ENCODE peak calls at places on chromosomes 7 and 10, in five cellular contexts. One of them, this sample, is unnamed.

GRCh38 chr7:134905375-134905774 is 80.9 kb upstream of the AGBL3 start:
- DNase-seq in GM12865: no peak
- DNase-seq in left colon: peak; percentile 23
- DNase-seq in HEK293T: no peak
- DNase-seq in stimulated activated CD4-positive, alpha-beta T cell treated with anti-CD3 and anti-CD28 coated beads, TNF-alpha, amount 100 ng/mL, for 24 hours: no peak
- DNase-seq in this sample: no peak

GRCh38 chr10:95988702-95989101 is 54.7 kb upstream of the CCNJ start:
- DNase-seq in GM12865: peak; percentile 9
- DNase-seq in left colon: no peak
- DNase-seq in HEK293T: no peak
- DNase-seq in stimulated activated CD4-positive, alpha-beta T cell treated with anti-CD3 and anti-CD28 coated beads, TNF-alpha, amount 100 ng/mL, for 24 hours: no peak
- DNase-seq in this sample: no peak

GRCh38 chr10:60646966-60647796 is 131.1 kb upstream of the CDK1 start:
- DNase-seq in GM12865: peak; percentile 64
- DNase-seq in left colon: no peak
- DNase-seq in HEK293T: peak; percentile 35
- DNase-seq in stimulated activated CD4-positive, alpha-beta T cell treated with anti-CD3 and anti-CD28 coated beads, TNF-alpha, amount 100 ng/mL, for 24 hours: peak; percentile 8
- DNase-seq in this sample: no peak

GRCh38 chr7:92833766-92834605 is 2.4 kb downstream of the CDK6 start:
- DNase-seq in GM12865: peak; percentile 86
- DNase-seq in left colon: peak; percentile 90
- DNase-seq in HEK293T: peak; percentile 53
- DNase-seq in stimulated activated CD4-positive, alpha-beta T cell treated with anti-CD3 and anti-CD28 coated beads, TNF-alpha, amount 100 ng/mL, for 24 hours: peak; percentile 78
- DNase-seq in this sample: peak; percentile 89

GRCh38 chr10:75497997-75498797 is 66.8 kb downstream of the LRMDA start:
- DNase-seq in GM12865: no peak
- DNase-seq in left colon: no peak
- DNase-seq in HEK293T: no peak
- DNase-seq in stimulated activated CD4-positive, alpha-beta T cell treated with anti-CD3 and anti-CD28 coated beads, TNF-alpha, amount 100 ng/mL, for 24 hours: no peak
- DNase-seq in this sample: no peak

GRCh38 chr10:16360425-16360824 is 76.4 kb upstream of the PTER start:
- DNase-seq in GM12865: no peak
- DNase-seq in left colon: no peak
- DNase-seq in HEK293T: no peak
- DNase-seq in stimulated activated CD4-positive, alpha-beta T cell treated with anti-CD3 and anti-CD28 coated beads, TNF-alpha, amount 100 ng/mL, for 24 hours: no peak
- DNase-seq in this sample: no peak

GRCh38 chr10:48211777-48212176 is 62.7 kb downstream of the FRMPD2 start:
- DNase-seq in GM12865: no peak
- DNase-seq in left colon: no peak
- DNase-seq in HEK293T: no peak
- DNase-seq in stimulated activated CD4-positive, alpha-beta T cell treated with anti-CD3 and anti-CD28 coated beads, TNF-alpha, amount 100 ng/mL, for 24 hours: no peak
- DNase-seq in this sample: no peak

GRCh38 chr10:28738200-28738599 is 60.9 kb downstream of the BAMBI start:
- DNase-seq in GM12865: peak; percentile 13
- DNase-seq in left colon: peak; percentile 8
- DNase-seq in HEK293T: peak; percentile 32
- DNase-seq in stimulated activated CD4-positive, alpha-beta T cell treated with anti-CD3 and anti-CD28 coated beads, TNF-alpha, amount 100 ng/mL, for 24 hours: no peak
- DNase-seq in this sample: no peak

GRCh38 chr7:79553811-79554555 is 100.5 kb upstream of the MAGI2 start:
- DNase-seq in GM12865: no peak
- DNase-seq in left colon: no peak
- DNase-seq in HEK293T: no peak
- DNase-seq in stimulated activated CD4-positive, alpha-beta T cell treated with anti-CD3 and anti-CD28 coated beads, TNF-alpha, amount 100 ng/mL, for 24 hours: no peak
- DNase-seq in this sample: no peak

GRCh38 chr7:22082553-22082885 is 136.8 kb upstream of the CDCA7L start:
- DNase-seq in GM12865: no peak
- DNase-seq in left colon: no peak
- DNase-seq in HEK293T: no peak
- DNase-seq in stimulated activated CD4-positive, alpha-beta T cell treated with anti-CD3 and anti-CD28 coated beads, TNF-alpha, amount 100 ng/mL, for 24 hours: no peak
- DNase-seq in this sample: no peak

GRCh38 chr10:5904227-5904626 is 14.2 kb downstream of the FBH1 start:
- DNase-seq in GM12865: peak; percentile 91
- DNase-seq in left colon: no peak
- DNase-seq in HEK293T: no peak
- DNase-seq in stimulated activated CD4-positive, alpha-beta T cell treated with anti-CD3 and anti-CD28 coated beads, TNF-alpha, amount 100 ng/mL, for 24 hours: no peak
- DNase-seq in this sample: no peak

GRCh38 chr10:42878821-42879195 is 96.2 kb downstream of the BMS1 start:
- DNase-seq in GM12865: no peak
- DNase-seq in left colon: no peak
- DNase-seq in HEK293T: no peak
- DNase-seq in stimulated activated CD4-positive, alpha-beta T cell treated with anti-CD3 and anti-CD28 coated beads, TNF-alpha, amount 100 ng/mL, for 24 hours: no peak
- DNase-seq in this sample: no peak

GRCh38 chr10:378930-379704 is 243.9 kb downstream of the ZMYND11 start:
- DNase-seq in GM12865: no peak
- DNase-seq in left colon: no peak
- DNase-seq in HEK293T: no peak
- DNase-seq in stimulated activated CD4-positive, alpha-beta T cell treated with anti-CD3 and anti-CD28 coated beads, TNF-alpha, amount 100 ng/mL, for 24 hours: no peak
- DNase-seq in this sample: no peak

GRCh38 chr10:7388602-7389001 is 22.2 kb downstream of the SFMBT2 start:
- DNase-seq in GM12865: peak; percentile 25
- DNase-seq in left colon: no peak
- DNase-seq in HEK293T: no peak
- DNase-seq in stimulated activated CD4-positive, alpha-beta T cell treated with anti-CD3 and anti-CD28 coated beads, TNF-alpha, amount 100 ng/mL, for 24 hours: no peak
- DNase-seq in this sample: no peak

GRCh38 chr10:62244785-62245595 is 23.7 kb downstream of the RTKN2 start:
- DNase-seq in GM12865: peak; percentile 81
- DNase-seq in left colon: peak; percentile 11
- DNase-seq in HEK293T: peak; percentile 40
- DNase-seq in stimulated activated CD4-positive, alpha-beta T cell treated with anti-CD3 and anti-CD28 coated beads, TNF-alpha, amount 100 ng/mL, for 24 hours: no peak
- DNase-seq in this sample: peak; percentile 31

GRCh38 chr10:48550977-48551376 is 53.9 kb downstream of the ARHGAP22 start:
- DNase-seq in GM12865: no peak
- DNase-seq in left colon: no peak
- DNase-seq in HEK293T: no peak
- DNase-seq in stimulated activated CD4-positive, alpha-beta T cell treated with anti-CD3 and anti-CD28 coated beads, TNF-alpha, amount 100 ng/mL, for 24 hours: no peak
- DNase-seq in this sample: no peak

GRCh38 chr10:28684986-28685580 is 7.8 kb downstream of the BAMBI start:
- DNase-seq in GM12865: no peak
- DNase-seq in left colon: no peak
- DNase-seq in HEK293T: no peak
- DNase-seq in stimulated activated CD4-positive, alpha-beta T cell treated with anti-CD3 and anti-CD28 coated beads, TNF-alpha, amount 100 ng/mL, for 24 hours: no peak
- DNase-seq in this sample: no peak

GRCh38 chr10:49334993-49335972 is 36.3 kb downstream of the C10orf71 start:
- DNase-seq in GM12865: peak; percentile 12
- DNase-seq in left colon: no peak
- DNase-seq in HEK293T: no peak
- DNase-seq in stimulated activated CD4-positive, alpha-beta T cell treated with anti-CD3 and anti-CD28 coated beads, TNF-alpha, amount 100 ng/mL, for 24 hours: no peak
- DNase-seq in this sample: no peak

GRCh38 chr10:66627156-66627555 is 298.7 kb upstream of the LRRTM3 start:
- DNase-seq in GM12865: peak; percentile 36
- DNase-seq in left colon: no peak
- DNase-seq in HEK293T: peak; percentile 44
- DNase-seq in stimulated activated CD4-positive, alpha-beta T cell treated with anti-CD3 and anti-CD28 coated beads, TNF-alpha, amount 100 ng/mL, for 24 hours: no peak
- DNase-seq in this sample: peak; percentile 17

GRCh38 chr7:132214452-132214851 is 361.8 kb downstream of the PLXNA4 start:
- DNase-seq in GM12865: no peak
- DNase-seq in left colon: no peak
- DNase-seq in HEK293T: no peak
- DNase-seq in stimulated activated CD4-positive, alpha-beta T cell treated with anti-CD3 and anti-CD28 coated beads, TNF-alpha, amount 100 ng/mL, for 24 hours: no peak
- DNase-seq in this sample: no peak

GRCh38 chr7:152424348-152425108 is 11.3 kb downstream of the KMT2C start:
- DNase-seq in GM12865: no peak
- DNase-seq in left colon: no peak
- DNase-seq in HEK293T: no peak
- DNase-seq in stimulated activated CD4-positive, alpha-beta T cell treated with anti-CD3 and anti-CD28 coated beads, TNF-alpha, amount 100 ng/mL, for 24 hours: no peak
- DNase-seq in this sample: no peak

GRCh38 chr10:48895198-48895720 is 44.4 kb downstream of the LRRC18 start:
- DNase-seq in GM12865: no peak
- DNase-seq in left colon: no peak
- DNase-seq in HEK293T: no peak
- DNase-seq in stimulated activated CD4-positive, alpha-beta T cell treated with anti-CD3 and anti-CD28 coated beads, TNF-alpha, amount 100 ng/mL, for 24 hours: no peak
- DNase-seq in this sample: no peak

GRCh38 chr10:95314519-95314918 is 23.7 kb upstream of the PDLIM1 start:
- DNase-seq in GM12865: no peak
- DNase-seq in left colon: no peak
- DNase-seq in HEK293T: no peak
- DNase-seq in stimulated activated CD4-positive, alpha-beta T cell treated with anti-CD3 and anti-CD28 coated beads, TNF-alpha, amount 100 ng/mL, for 24 hours: no peak
- DNase-seq in this sample: no peak

GRCh38 chr10:21604651-21605050 is 70.6 kb downstream of the MLLT10 start:
- DNase-seq in GM12865: no peak
- DNase-seq in left colon: no peak
- DNase-seq in HEK293T: no peak
- DNase-seq in stimulated activated CD4-positive, alpha-beta T cell treated with anti-CD3 and anti-CD28 coated beads, TNF-alpha, amount 100 ng/mL, for 24 hours: no peak
- DNase-seq in this sample: no peak

GRCh38 chr10:103542764-103543616 is 49.5 kb downstream of the NEURL1 start:
- DNase-seq in GM12865: peak; percentile 64
- DNase-seq in left colon: peak; percentile 47
- DNase-seq in HEK293T: peak; percentile 64
- DNase-seq in stimulated activated CD4-positive, alpha-beta T cell treated with anti-CD3 and anti-CD28 coated beads, TNF-alpha, amount 100 ng/mL, for 24 hours: no peak
- DNase-seq in this sample: no peak

GRCh38 chr7:116969371-116969902 is 16.1 kb downstream of the ST7 start:
- DNase-seq in GM12865: no peak
- DNase-seq in left colon: no peak
- DNase-seq in HEK293T: no peak
- DNase-seq in stimulated activated CD4-positive, alpha-beta T cell treated with anti-CD3 and anti-CD28 coated beads, TNF-alpha, amount 100 ng/mL, for 24 hours: no peak
- DNase-seq in this sample: no peak

GRCh38 chr7:29480934-29481625 is 82.6 kb upstream of the PRR15 start:
- DNase-seq in GM12865: no peak
- DNase-seq in left colon: no peak
- DNase-seq in HEK293T: no peak
- DNase-seq in stimulated activated CD4-positive, alpha-beta T cell treated with anti-CD3 and anti-CD28 coated beads, TNF-alpha, amount 100 ng/mL, for 24 hours: no peak
- DNase-seq in this sample: no peak

GRCh38 chr7:2760098-2760889 is 72.3 kb downstream of the AMZ1 start:
- DNase-seq in GM12865: peak; percentile 45
- DNase-seq in left colon: peak; percentile 87
- DNase-seq in HEK293T: peak; percentile 60
- DNase-seq in stimulated activated CD4-positive, alpha-beta T cell treated with anti-CD3 and anti-CD28 coated beads, TNF-alpha, amount 100 ng/mL, for 24 hours: no peak
- DNase-seq in this sample: peak; percentile 60

This sample was measured in HL-60.